ENCODE peak calls at places on chromosome 18, in six cellular contexts. One of them, this sample, is unnamed.

GRCh38 chr18:45328762-45329161 is 286.5 kb upstream of the SLC14A2 start:
- DNase-seq in uterus: no peak
- DNase-seq in Panc1: no peak
- DNase-seq in cardiac muscle cell: no peak
- DNase-seq in bronchial epithelial cell: no peak
- DNase-seq in neural progenitor cell: no peak
- DNase-seq in this sample: no peak

GRCh38 chr18:9631814-9632496 is 17.6 kb upstream of the PPP4R1 start:
- DNase-seq in uterus: no peak
- DNase-seq in Panc1: peak; percentile 64
- DNase-seq in cardiac muscle cell: no peak
- DNase-seq in bronchial epithelial cell: peak; percentile 93
- DNase-seq in neural progenitor cell: no peak
- DNase-seq in this sample: no peak

GRCh38 chr18:45056907-45057306 is 376.2 kb downstream of the SETBP1 start:
- DNase-seq in uterus: no peak
- DNase-seq in Panc1: no peak
- DNase-seq in cardiac muscle cell: no peak
- DNase-seq in bronchial epithelial cell: no peak
- DNase-seq in neural progenitor cell: no peak
- DNase-seq in this sample: no peak

GRCh38 chr18:79275992-79276391 is 119.7 kb upstream of the NFATC1 start:
- DNase-seq in uterus: no peak
- DNase-seq in Panc1: no peak
- DNase-seq in cardiac muscle cell: no peak
- DNase-seq in bronchial epithelial cell: peak; percentile 44
- DNase-seq in neural progenitor cell: no peak
- DNase-seq in this sample: no peak

GRCh38 chr18:76252880-76253279 is 242.2 kb downstream of the ZNF516 start:
- DNase-seq in uterus: no peak
- DNase-seq in Panc1: no peak
- DNase-seq in cardiac muscle cell: peak; percentile 31
- DNase-seq in bronchial epithelial cell: peak; percentile 28
- DNase-seq in neural progenitor cell: peak; percentile 55
- DNase-seq in this sample: no peak

GRCh38 chr18:8006979-8007378 is 439.9 kb downstream of the PTPRM start:
- DNase-seq in uterus: no peak
- DNase-seq in Panc1: no peak
- DNase-seq in cardiac muscle cell: no peak
- DNase-seq in bronchial epithelial cell: no peak
- DNase-seq in neural progenitor cell: no peak
- DNase-seq in this sample: no peak

GRCh38 chr18:22167091-22167470 is 2.3 kb upstream of the GATA6 start:
- DNase-seq in uterus: no peak
- DNase-seq in Panc1: no peak
- DNase-seq in cardiac muscle cell: no peak
- DNase-seq in bronchial epithelial cell: no peak
- DNase-seq in neural progenitor cell: peak; percentile 58
- DNase-seq in this sample: no peak

GRCh38 chr18:59054892-59055291 is 84.8 kb upstream of the SEC11C start:
- DNase-seq in uterus: no peak
- DNase-seq in Panc1: no peak
- DNase-seq in cardiac muscle cell: no peak
- DNase-seq in bronchial epithelial cell: no peak
- DNase-seq in neural progenitor cell: no peak
- DNase-seq in this sample: no peak

GRCh38 chr18:57837917-57838548 is 34.9 kb upstream of the ATP8B1 start:
- DNase-seq in uterus: no peak
- DNase-seq in Panc1: no peak
- DNase-seq in cardiac muscle cell: no peak
- DNase-seq in bronchial epithelial cell: no peak
- DNase-seq in neural progenitor cell: no peak
- DNase-seq in this sample: no peak

GRCh38 chr18:3500016-3500415 is 50.0 kb downstream of the TGIF1 start:
- DNase-seq in uterus: no peak
- DNase-seq in Panc1: no peak
- DNase-seq in cardiac muscle cell: no peak
- DNase-seq in bronchial epithelial cell: no peak
- DNase-seq in neural progenitor cell: no peak
- DNase-seq in this sample: no peak

GRCh38 chr18:45104071-45104440 is 423.4 kb downstream of the SETBP1 start:
- DNase-seq in uterus: no peak
- DNase-seq in Panc1: no peak
- DNase-seq in cardiac muscle cell: no peak
- DNase-seq in bronchial epithelial cell: no peak
- DNase-seq in neural progenitor cell: peak; percentile 2
- DNase-seq in this sample: no peak

GRCh38 chr18:28143725-28144124 is 33.2 kb downstream of the CDH2 start:
- DNase-seq in uterus: no peak
- DNase-seq in Panc1: no peak
- DNase-seq in cardiac muscle cell: no peak
- DNase-seq in bronchial epithelial cell: no peak
- DNase-seq in neural progenitor cell: no peak
- DNase-seq in this sample: no peak

GRCh38 chr18:23943903-23944624 is 70.5 kb upstream of the TTC39C start:
- DNase-seq in uterus: no peak
- DNase-seq in Panc1: no peak
- DNase-seq in cardiac muscle cell: no peak
- DNase-seq in bronchial epithelial cell: no peak
- DNase-seq in neural progenitor cell: no peak
- DNase-seq in this sample: no peak

GRCh38 chr18:1624612-1625011 is 719.9 kb downstream of the ADCYAP1 start:
- DNase-seq in uterus: no peak
- DNase-seq in Panc1: no peak
- DNase-seq in cardiac muscle cell: no peak
- DNase-seq in bronchial epithelial cell: no peak
- DNase-seq in neural progenitor cell: no peak
- DNase-seq in this sample: no peak

GRCh38 chr18:2654105-2654827 is 1.3 kb upstream of the SMCHD1 start:
- DNase-seq in uterus: no peak
- DNase-seq in Panc1: no peak
- DNase-seq in cardiac muscle cell: no peak
- DNase-seq in bronchial epithelial cell: peak; percentile 17
- DNase-seq in neural progenitor cell: no peak
- DNase-seq in this sample: no peak

GRCh38 chr18:26436176-26437031 is 111.9 kb downstream of the KCTD1 start:
- DNase-seq in uterus: no peak
- DNase-seq in Panc1: peak; percentile 15
- DNase-seq in cardiac muscle cell: no peak
- DNase-seq in bronchial epithelial cell: peak; percentile 90
- DNase-seq in neural progenitor cell: no peak
- DNase-seq in this sample: no peak

GRCh38 chr18:42222557-42222956 is 267.5 kb downstream of the PIK3C3 start:
- DNase-seq in uterus: no peak
- DNase-seq in Panc1: no peak
- DNase-seq in cardiac muscle cell: no peak
- DNase-seq in bronchial epithelial cell: no peak
- DNase-seq in neural progenitor cell: no peak
- DNase-seq in this sample: no peak

GRCh38 chr18:23851470-23852002 is 162.3 kb downstream of the LAMA3 start:
- DNase-seq in uterus: no peak
- DNase-seq in Panc1: no peak
- DNase-seq in cardiac muscle cell: no peak
- DNase-seq in bronchial epithelial cell: no peak
- DNase-seq in neural progenitor cell: no peak
- DNase-seq in this sample: no peak

GRCh38 chr18:47953471-47953931 is 23.0 kb upstream of the SMAD2 start:
- DNase-seq in uterus: no peak
- DNase-seq in Panc1: no peak
- DNase-seq in cardiac muscle cell: no peak
- DNase-seq in bronchial epithelial cell: peak; percentile 59
- DNase-seq in neural progenitor cell: peak; percentile 68
- DNase-seq in this sample: peak; percentile 61

GRCh38 chr18:48540329-48541025 is 1.6 kb downstream of the CTIF start:
- DNase-seq in uterus: peak; percentile 65
- DNase-seq in Panc1: no peak
- DNase-seq in cardiac muscle cell: peak; percentile 64
- DNase-seq in bronchial epithelial cell: peak; percentile 36
- DNase-seq in neural progenitor cell: peak; percentile 84
- DNase-seq in this sample: peak; percentile 89

GRCh38 chr18:25033747-25034471 is 318.1 kb downstream of the ZNF521 start:
- DNase-seq in uterus: no peak
- DNase-seq in Panc1: no peak
- DNase-seq in cardiac muscle cell: no peak
- DNase-seq in bronchial epithelial cell: peak; percentile 57
- DNase-seq in neural progenitor cell: no peak
- DNase-seq in this sample: no peak

GRCh38 chr18:57649536-57650495 is 28.2 kb upstream of the NARS1 start:
- DNase-seq in uterus: no peak
- DNase-seq in Panc1: peak; percentile 51
- DNase-seq in cardiac muscle cell: no peak
- DNase-seq in bronchial epithelial cell: peak; percentile 97
- DNase-seq in neural progenitor cell: no peak
- DNase-seq in this sample: no peak

GRCh38 chr18:55477537-55478300 is 110.3 kb downstream of the TCF4 start:
- DNase-seq in uterus: peak; percentile 42
- DNase-seq in Panc1: no peak
- DNase-seq in cardiac muscle cell: peak; percentile 24
- DNase-seq in bronchial epithelial cell: peak; percentile 37
- DNase-seq in neural progenitor cell: no peak
- DNase-seq in this sample: peak; percentile 19

DNA sequence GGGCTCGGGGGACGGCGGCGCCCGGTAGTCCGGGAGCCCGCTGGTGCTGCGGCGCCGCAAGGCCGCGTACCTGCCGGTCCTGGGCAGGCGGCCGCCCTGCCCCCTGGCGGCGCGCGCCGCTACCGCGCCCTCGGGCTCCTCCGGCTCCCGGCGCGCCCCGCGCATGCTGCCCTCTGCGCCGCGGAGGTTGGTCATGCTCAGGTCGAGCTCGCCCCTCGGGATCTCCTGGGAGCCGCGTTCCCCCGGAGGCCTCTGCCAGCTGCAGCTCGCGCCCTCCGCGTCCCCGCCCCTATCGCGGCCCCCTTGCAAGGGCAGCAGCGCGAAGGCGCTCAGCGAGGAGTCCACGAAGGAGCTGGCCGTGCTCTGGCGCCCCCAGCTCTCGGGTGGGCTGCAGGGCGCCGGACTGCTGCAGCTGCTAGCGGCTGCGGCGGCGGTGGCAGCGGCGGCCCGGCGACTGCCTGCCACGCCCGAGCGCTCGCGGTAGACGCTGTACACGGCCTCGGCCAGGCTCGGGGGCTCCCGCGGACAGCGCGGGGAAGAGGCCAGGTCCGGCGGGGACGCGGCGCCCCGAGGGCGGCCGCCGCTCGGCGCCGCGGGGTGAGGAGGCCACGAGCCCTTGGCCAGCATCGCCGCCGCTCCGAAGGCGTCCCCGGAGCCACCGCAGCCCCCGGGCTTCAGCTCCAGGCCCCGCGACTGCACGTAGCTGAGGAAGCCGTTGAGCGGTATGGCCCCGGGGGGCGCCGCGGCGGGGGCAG is 4.5 kb downstream of the TMEM200C start:
- DNase-seq in uterus: no peak
- DNase-seq in Panc1: no peak
- DNase-seq in cardiac muscle cell: peak; percentile 75
- DNase-seq in bronchial epithelial cell: no peak
- DNase-seq in neural progenitor cell: peak; percentile 84
- DNase-seq in this sample: peak; percentile 46
- TF ChIP-seq CTCF in uterus: peak; percentile 46
- TF ChIP-seq CTCF in Panc1: peak; percentile 88
- TF ChIP-seq CTCF in cardiac muscle cell: peak; percentile 33
- TF ChIP-seq CTCF in bronchial epithelial cell: peak; percentile 30
- TF ChIP-seq CTCF in neural progenitor cell: peak; percentile 64
- TF ChIP-seq CTCF in this sample: peak; percentile 62

DNA sequence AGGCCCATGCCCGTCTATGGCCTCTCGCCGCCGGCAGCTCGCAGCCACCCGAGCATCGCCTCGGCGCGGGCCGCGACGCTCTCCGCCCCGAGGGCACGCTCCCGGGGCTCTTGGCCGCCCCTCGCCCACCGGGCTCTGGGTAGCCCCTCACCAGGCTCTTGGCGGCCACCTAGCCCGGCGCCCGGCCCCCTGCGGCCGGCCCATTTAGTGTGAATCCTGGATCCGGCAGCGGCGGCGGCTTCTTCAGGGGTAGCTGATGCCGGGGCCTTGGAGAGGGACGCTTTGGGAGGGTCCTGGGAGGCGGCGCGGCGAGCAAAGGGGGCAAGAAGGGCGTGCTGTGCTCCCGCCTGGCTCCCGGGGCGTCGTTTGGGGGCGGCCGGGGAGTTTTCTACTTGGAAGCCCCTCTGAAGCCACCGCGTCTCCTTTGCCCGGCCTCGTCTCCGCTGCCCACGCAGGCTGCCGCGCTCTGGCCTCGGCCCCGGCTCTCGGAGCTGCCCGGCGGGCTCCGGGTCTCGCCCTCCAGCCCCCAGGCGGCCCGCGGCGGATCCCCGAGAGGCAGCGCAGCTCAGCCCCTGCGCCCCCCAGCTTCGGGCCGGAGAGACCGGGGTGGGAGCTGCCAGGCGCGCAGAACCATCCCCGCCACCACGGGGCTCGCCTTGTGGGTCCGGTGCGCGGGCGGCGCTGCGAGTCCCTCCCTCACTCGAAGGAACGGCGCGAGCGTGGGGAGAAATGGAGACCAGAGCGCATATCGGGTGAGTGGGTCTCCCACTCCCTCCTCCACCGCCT is 521 bp downstream of the PIEZO2 start:
- DNase-seq in uterus: no peak
- DNase-seq in Panc1: no peak
- DNase-seq in cardiac muscle cell: no peak
- DNase-seq in bronchial epithelial cell: no peak
- DNase-seq in neural progenitor cell: peak; percentile 49
- DNase-seq in this sample: no peak
- H3K27me3 ChIP-seq in uterus: peaks cover 4% of the 10 kb centered on the region
- H3K27me3 ChIP-seq in Panc1: peaks cover 5% of the 10 kb centered on the region
- H3K27me3 ChIP-seq in cardiac muscle cell: peaks cover 89% of the 10 kb centered on the region
- H3K27me3 ChIP-seq in bronchial epithelial cell: peaks cover 5% of the 10 kb centered on the region
- H3K27me3 ChIP-seq in neural progenitor cell: peaks cover 74% of the 10 kb centered on the region
- H3K27me3 ChIP-seq in this sample: no peaks in the 10 kb centered on the region

DNA sequence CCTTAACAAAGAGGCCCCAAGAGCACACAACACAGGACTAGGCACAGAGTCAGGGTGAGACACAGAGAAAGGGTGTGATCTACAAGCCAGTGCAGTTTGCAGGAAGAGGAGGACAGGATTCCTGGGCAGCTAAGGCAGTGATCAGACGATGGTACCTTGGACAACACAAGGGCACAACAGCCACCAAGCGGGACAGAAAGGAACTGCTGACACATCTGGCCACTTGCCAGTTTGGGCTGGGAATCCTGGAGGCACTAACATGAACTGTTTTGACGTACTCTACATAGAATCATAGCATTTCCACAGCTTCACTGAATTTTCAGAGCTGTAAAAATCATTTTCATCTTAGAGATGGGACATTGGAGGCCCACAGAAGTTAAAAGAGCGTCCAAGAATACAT is 221.5 kb upstream of the SLC35G4 start:
- DNase-seq in uterus: no peak
- DNase-seq in Panc1: peak; percentile 2
- DNase-seq in cardiac muscle cell: peak; percentile 80
- DNase-seq in bronchial epithelial cell: no peak
- DNase-seq in neural progenitor cell: peak; percentile 46
- DNase-seq in this sample: peak; percentile 82
- TF ChIP-seq CTCF in uterus: no peak
- TF ChIP-seq CTCF in Panc1: no peak
- TF ChIP-seq CTCF in cardiac muscle cell: peak; percentile 37
- TF ChIP-seq CTCF in bronchial epithelial cell: no peak
- TF ChIP-seq CTCF in neural progenitor cell: peak; percentile 38
- TF ChIP-seq CTCF in this sample: peak; percentile 62

DNA sequence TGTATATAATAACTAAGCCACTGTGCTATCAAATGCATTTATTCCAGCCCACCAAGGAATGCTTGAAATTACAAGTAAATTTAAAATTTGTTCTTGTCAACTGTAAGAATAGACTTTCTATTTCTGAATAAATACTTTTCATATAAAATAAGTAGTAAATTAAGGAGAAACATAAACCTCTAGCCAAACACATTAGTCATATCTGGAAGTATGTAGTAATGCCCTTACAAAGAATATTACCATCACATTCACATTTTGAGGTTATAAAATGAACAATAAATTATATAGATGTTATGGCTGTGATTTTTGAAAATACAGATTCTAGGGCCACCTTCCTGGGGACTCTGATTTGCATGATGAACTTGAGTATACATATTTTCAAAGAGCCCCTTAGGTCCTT is 54.7 kb downstream of the SERPINB7 start:
- DNase-seq in uterus: no peak
- DNase-seq in Panc1: no peak
- DNase-seq in cardiac muscle cell: no peak
- DNase-seq in bronchial epithelial cell: no peak
- DNase-seq in neural progenitor cell: no peak
- DNase-seq in this sample: no peak
- H3K27me3 ChIP-seq in uterus: no peaks in the 10 kb centered on the region
- H3K27me3 ChIP-seq in Panc1: no peaks in the 10 kb centered on the region
- H3K27me3 ChIP-seq in cardiac muscle cell: no peaks in the 10 kb centered on the region
- H3K27me3 ChIP-seq in bronchial epithelial cell: no peaks in the 10 kb centered on the region
- H3K27me3 ChIP-seq in neural progenitor cell: no peaks in the 10 kb centered on the region
- H3K27me3 ChIP-seq in this sample: peaks cover 2% of the 10 kb centered on the region

This sample was measured in psoas muscle.